ENCODE peak calls at places on chromosomes 1 and 21, in five cellular contexts. W is B cell, A is osteocyte, U is HCT116, N is fibroblast of lung. G is an unnamed sample.

GRCh38 chr1:50967416-50968020 is 2.5 kb upstream of the CDKN2C start:
- DNase-seq in W (no peak), A (no peak), U (no peak), N (peak; percentile 33), G (no peak)

GRCh38 chr1:220217383-220217988 is 54.8 kb downstream of the RAB3GAP2 start:
- DNase-seq in W (peak; percentile 24), A (no peak), U (peak; percentile 4), N (no peak), G (no peak)

GRCh38 chr1:235919127-235919796 is 52.6 kb upstream of the LYST start:
- DNase-seq in W (no peak), A (no peak), U (no peak), N (peak; percentile 47), G (no peak)

GRCh38 chr21:38295997-38296764 is 39.4 kb downstream of the KCNJ15 start:
- DNase-seq in W (no peak), A (no peak), U (no peak), N (peak; percentile 45), G (no peak)

GRCh38 chr1:8754993-8755392 is 62.4 kb downstream of the RERE start:
- DNase-seq in W (no peak), A (no peak), U (no peak), N (no peak), G (no peak)

GRCh38 chr1:208253177-208253576 is 9.0 kb upstream of the PLXNA2 start:
- DNase-seq in W (no peak), A (no peak), U (no peak), N (no peak), G (no peak)

GRCh38 chr1:245155186-245156040 is 628 bp downstream of the KIF26B start:
- DNase-seq in W (peak; percentile 36), A (no peak), U (no peak), N (peak; percentile 30), G (no peak)

GRCh38 chr1:96962807-96963206 is 241.2 kb downstream of the PTBP2 start:
- DNase-seq in W (no peak), A (no peak), U (no peak), N (peak; percentile 6), G (no peak)

GRCh38 chr1:53592521-53592982 is 133.4 kb downstream of the DMRTB1 start:
- DNase-seq in W (no peak), A (no peak), U (no peak), N (peak; percentile 77), G (peak; percentile 62)

GRCh38 chr1:53592985-53593757 is 134.0 kb downstream of the DMRTB1 start:
- DNase-seq in W (no peak), A (no peak), U (no peak), N (no peak), G (no peak)

GRCh38 chr1:53594391-53595180 is 135.4 kb downstream of the DMRTB1 start:
- DNase-seq in W (no peak), A (no peak), U (no peak), N (no peak), G (no peak)

GRCh38 chr1:53591924-53592323 is 132.7 kb downstream of the DMRTB1 start:
- DNase-seq in W (no peak), A (no peak), U (no peak), N (no peak), G (no peak)

DNA sequence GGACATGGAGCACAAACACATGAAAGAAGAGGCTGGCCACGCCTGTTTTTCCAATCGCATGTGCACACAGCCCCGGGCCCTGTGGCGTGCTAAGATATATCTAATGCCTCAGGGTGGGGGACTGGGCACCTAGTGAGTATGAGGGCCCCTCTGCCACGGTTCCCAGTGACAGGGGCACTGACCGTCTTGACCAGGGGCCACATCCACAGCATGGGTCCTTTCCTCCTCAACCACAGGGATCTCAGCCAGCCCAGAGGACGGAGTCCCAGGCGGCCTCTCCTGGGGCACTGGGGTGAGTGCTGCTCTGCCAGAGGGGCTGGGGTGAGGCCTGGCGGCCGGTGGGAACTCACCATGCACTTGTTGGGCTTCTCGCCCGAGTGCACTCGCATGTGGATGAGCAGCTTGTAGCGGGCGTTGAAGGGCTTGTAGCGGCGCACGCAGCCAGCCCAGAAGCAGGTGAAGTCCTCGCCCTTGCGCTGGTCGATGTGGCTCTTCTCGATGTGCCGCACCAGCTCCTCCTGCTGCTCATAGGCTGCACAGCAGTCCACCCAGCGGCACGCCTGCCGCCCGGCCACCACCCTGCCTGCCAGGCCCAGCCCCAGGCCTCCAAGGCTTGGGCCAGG is 134.7 kb downstream of the DMRTB1 start:
- DNase-seq in W (no peak), A (no peak), U (no peak), N (peak; percentile 27), G (peak; percentile 66)
- TF ChIP-seq CTCF in W (no peak), A (no peak), U (peak; percentile 23), N (no peak), G (no peak)

DNA sequence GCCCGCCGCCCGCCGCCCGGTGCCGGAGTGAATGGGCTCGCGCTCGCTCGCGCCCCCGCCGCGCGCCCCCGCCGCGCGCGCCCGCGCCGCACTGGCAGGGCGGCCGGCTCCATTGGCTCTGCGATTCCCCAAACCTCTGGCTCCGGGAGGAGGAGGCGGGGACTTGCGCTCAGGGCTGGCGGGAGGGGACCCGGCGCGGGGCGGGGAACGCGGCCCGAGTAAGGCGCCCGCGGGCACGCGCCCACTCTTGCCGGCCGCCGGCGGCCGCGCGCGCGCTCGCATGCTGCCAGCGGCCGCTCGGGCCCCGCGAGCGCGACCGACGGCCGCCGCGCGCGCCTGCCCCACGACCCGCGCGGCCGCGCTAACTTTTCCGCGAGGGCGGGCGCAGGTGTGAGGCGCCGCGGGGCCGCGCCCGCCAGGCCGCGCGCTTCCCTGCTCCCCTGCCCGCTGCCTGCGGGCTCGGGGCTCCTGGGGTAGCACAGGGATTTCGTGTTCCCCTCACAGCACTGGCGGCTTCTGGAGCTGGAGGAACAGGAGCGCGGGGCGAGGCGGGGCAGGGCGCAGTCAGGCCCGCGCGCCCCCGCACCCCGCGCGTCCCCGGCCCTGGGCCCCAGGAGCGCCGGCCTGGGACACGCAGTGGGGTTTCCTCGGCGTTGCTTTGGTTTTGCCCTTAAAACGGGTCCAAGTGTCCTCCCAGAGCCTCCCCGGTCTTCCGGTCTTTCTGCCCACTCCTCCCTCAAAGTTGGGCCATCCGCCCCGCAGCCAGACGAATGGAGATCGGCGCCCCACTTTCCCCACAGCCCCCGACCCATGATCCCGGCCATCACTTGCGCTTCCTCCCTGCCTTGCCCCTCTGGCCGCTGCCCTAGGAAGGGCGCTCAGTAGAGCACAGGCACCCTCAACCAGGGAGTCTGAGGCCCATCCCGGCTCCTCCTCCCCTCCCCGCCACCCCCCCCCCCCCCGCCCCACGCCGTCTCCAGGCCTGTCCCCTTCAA is 101.5 kb downstream of the CASZ1 start:
- DNase-seq in W (peak; percentile 90), A (peak; percentile 89), U (peak; percentile 60), N (peak; percentile 69), G (peak; percentile 91)
- TF ChIP-seq CTCF in W (no peak), A (no peak), U (no peak), N (no peak), G (no peak)

GRCh38 chr21:42113926-42114409 is 42.9 kb downstream of the UMODL1 start:
- DNase-seq in W (no peak), A (no peak), U (no peak), N (no peak), G (no peak)
- TF ChIP-seq CTCF in W (no peak), A (no peak), U (no peak), N (no peak), G (no peak)

DNA sequence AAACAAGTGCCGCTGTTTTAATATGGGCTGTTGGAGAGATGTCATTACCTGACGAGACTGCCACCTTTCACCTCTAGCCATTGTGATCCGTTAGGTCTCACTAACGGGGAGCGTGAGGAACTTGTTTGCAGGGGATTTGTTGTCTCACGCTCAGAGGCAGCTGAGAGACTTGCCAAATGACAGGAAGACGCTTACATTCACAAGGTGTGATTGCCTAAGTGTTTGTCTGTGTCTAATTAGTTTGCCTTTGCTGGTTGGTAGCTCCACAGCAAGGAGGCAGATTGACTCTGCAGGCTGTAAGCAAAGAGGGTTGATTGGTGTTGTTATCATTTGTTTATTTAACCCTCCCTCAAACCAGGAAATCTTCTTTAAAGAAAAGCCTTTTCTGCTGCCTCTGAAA is 203.7 kb downstream of the ZNF326 start:
- DNase-seq in W (no peak), A (no peak), U (no peak), N (no peak), G (no peak)
- TF ChIP-seq CTCF in W (no peak), A (no peak), U (no peak), N (no peak), G (no peak)

G was measured in Peyer's patch.